ENCODE peak calls at places on chromosomes 7 and 10, in six cellular contexts. E, F, H, P, I and J are unnamed samples.

GRCh38 chr10:51389415-51390342 is 309.7 kb downstream of the CSTF2T start:
- DNase-seq in F (peak; percentile 75), I (peak; percentile 59), H (peak; percentile 44), E (peak; percentile 68), P (peak; percentile 57), J (peak; percentile 99)

GRCh38 chr7:135514856-135515255 is 5.0 kb upstream of the CNOT4 start:
- DNase-seq in P (no peak), I (no peak), F (no peak), E (no peak), H (no peak), J (no peak)

GRCh38 chr10:3660753-3661152 is 124.3 kb downstream of the KLF6 start:
- DNase-seq in E (no peak), I (no peak), F (no peak), H (no peak), P (peak; percentile 98), J (no peak)

GRCh38 chr10:19819419-19820033 is 3.3 kb downstream of the PLXDC2 start:
- DNase-seq in F (no peak), P (peak; percentile 88), E (no peak), I (peak; percentile 75), H (peak; percentile 31), J (peak; percentile 43)

GRCh38 chr7:1670894-1671875 is 1.1 kb downstream of the ELFN1 start:
- DNase-seq in I (no peak), H (no peak), P (no peak), E (peak; percentile 31), F (peak; percentile 47), J (no peak)

GRCh38 chr10:63765126-63765525 is 243.9 kb downstream of the REEP3 start:
- DNase-seq in I (peak; percentile 41), E (no peak), F (no peak), H (no peak), P (no peak), J (peak; percentile 4)

GRCh38 chr7:137606061-137606674 is 240.6 kb downstream of the DGKI start:
- DNase-seq in H (no peak), E (no peak), I (peak; percentile 65), P (peak; percentile 94), F (no peak), J (peak; percentile 71)

GRCh38 chr7:139543801-139544603 is 20.5 kb downstream of the CLEC2L start:
- DNase-seq in I (no peak), H (no peak), E (peak; percentile 65), F (no peak), P (no peak), J (no peak)

GRCh38 chr10:98556061-98556460 is 109.3 kb upstream of the HPS1 start:
- DNase-seq in I (peak; percentile 58), H (no peak), E (no peak), F (no peak), P (no peak), J (no peak)

GRCh38 chr7:157307534-157307838 is 29.3 kb upstream of the DNAJB6 start:
- DNase-seq in I (no peak), E (no peak), F (no peak), P (no peak), H (no peak), J (no peak)

GRCh38 chr7:151274936-151275812 is 26.7 kb upstream of the SMARCD3 start:
- DNase-seq in I (no peak), H (no peak), E (no peak), P (no peak), F (no peak), J (no peak)

GRCh38 chr10:87559392-87559791 is 54.7 kb downstream of the MINPP1 start:
- DNase-seq in I (no peak), H (no peak), F (no peak), E (no peak), P (no peak), J (no peak)

GRCh38 chr10:5094265-5095205 is at the start of gene AKR1C3:
- DNase-seq in P (peak; percentile 31), I (peak; percentile 77), E (peak; percentile 60), H (no peak), F (peak; percentile 48), J (peak; percentile 65)

GRCh38 chr7:117247809-117248208 is 75.0 kb downstream of the WNT2 start:
- DNase-seq in I (peak; percentile 28), P (no peak), E (no peak), F (no peak), H (no peak), J (peak; percentile 48)

GRCh38 chr7:117250801-117251200 is 72.1 kb downstream of the WNT2 start:
- DNase-seq in H (no peak), I (peak; percentile 18), F (no peak), E (no peak), P (no peak), J (peak; percentile 86)

GRCh38 chr7:117250245-117250644 is 72.6 kb downstream of the WNT2 start:
- DNase-seq in F (no peak), I (no peak), P (no peak), H (no peak), E (no peak), J (no peak)

GRCh38 chr7:117248810-117249209 is 74.0 kb downstream of the WNT2 start:
- DNase-seq in I (peak; percentile 61), P (no peak), E (no peak), F (no peak), H (no peak), J (peak; percentile 71)

DNA sequence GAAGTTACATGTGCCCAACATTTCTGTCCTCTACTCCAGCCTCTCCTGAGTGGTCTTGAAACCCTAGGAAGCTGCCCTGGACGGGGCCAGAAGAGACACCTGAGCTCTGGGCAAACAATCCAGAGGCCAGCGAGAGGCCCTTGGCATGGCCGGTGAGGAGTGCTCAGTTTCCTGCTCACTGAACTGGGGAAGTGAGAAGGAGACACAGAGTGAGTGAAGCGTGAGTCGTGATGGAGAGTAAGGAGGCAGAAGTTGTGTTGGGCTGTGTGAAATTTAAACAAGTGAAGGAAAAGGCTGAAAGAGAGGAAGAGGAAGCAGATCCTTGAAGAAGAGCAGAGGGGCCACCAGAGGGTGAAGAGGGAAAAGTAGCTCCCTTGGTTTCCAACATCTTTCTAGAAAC is 73.2 kb downstream of the WNT2 start:
- DNase-seq in F (no peak), I (no peak), E (no peak), H (no peak), P (no peak), J (peak; percentile 30)
- H3K14ac ChIP-seq in F (no peak overlapping the region), I (no peak overlapping the region), E (no peak overlapping the region), H (no peak overlapping the region), P (no peak overlapping the region), J (peak overlapping the region; percentile 96)

DNA sequence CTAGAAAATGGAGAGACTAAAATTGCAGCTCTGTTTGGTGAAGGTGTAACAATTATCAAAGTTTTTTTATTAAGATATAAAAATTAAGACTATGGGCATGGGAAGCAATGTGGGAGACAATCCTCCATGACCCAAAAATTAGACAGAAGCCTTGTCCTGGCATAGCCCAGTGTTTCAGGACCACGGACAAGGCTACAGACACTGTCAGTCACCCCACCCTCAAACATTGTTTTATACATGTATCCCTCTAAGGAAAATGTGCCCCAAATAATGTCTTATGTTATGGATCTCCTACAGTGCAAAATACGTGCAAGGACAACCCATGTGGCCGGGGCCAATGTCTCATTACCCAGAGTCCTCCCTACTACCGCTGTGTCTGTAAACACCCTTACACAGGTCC is 24.0 kb downstream of the HABP2 start:
- DNase-seq in P (peak; percentile 28), I (peak; percentile 20), E (no peak), F (peak; percentile 53), H (peak; percentile 35), J (peak; percentile 12)
- H3K14ac ChIP-seq in P (no peak overlapping the region), I (no peak overlapping the region), E (no peak overlapping the region), F (no peak overlapping the region), H (no peak overlapping the region), J (no peak overlapping the region)

DNA sequence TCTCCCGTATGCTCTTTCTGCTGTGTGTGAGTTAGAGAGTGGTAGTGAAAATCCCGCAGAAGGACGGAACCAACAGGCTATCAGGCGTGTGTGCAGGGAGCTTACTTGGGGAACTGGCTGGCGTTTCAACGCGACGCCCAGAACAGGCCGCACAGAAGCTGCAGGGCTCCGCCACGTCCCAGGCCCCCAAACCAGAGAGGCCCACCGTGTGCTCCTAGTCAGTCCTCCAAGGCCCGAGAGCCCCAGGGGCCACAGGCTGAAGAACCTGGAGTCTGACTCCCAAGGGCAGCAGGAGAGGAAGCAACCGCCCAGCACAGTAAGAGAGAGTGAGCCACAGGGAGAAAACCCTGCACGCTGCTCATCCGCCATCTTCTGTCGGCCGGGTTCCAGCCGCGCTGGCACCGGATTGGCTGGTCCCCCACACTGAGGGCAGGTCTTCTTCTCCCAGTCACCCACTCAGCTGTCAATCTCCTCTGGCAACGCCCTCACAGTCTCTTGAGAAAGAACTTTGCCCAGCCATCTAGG is 730.6 kb upstream of the VSTM2A start:
- DNase-seq in P (peak; percentile 48), I (no peak), H (no peak), F (no peak), E (no peak), J (no peak)
- H3K14ac ChIP-seq in P (no peak overlapping the region), I (no peak overlapping the region), H (no peak overlapping the region), F (no peak overlapping the region), E (no peak overlapping the region), J (no peak overlapping the region)

GRCh38 chr7:149238051-149238450 is 1.4 kb upstream of the ZNF212 start:
- DNase-seq in F (no peak), I (no peak), P (peak; percentile 97), E (no peak), H (no peak), J (peak; percentile 37)
- H3K14ac ChIP-seq in F (no peak overlapping the region), I (no peak overlapping the region), P (no peak overlapping the region), E (no peak overlapping the region), H (no peak overlapping the region), J (peak overlapping the region; percentile 8)

GRCh38 chr10:27155073-27155754 is at the start of gene MASTL:
- DNase-seq in E (peak; percentile 84), I (peak; percentile 97), H (peak; percentile 91), F (peak; percentile 91), P (peak; percentile 97), J (peak; percentile 95)

GRCh38 chr10:27153325-27153724 is 859 bp downstream of the YME1L1 start:
- DNase-seq in E (no peak), P (no peak), I (no peak), F (no peak), H (no peak), J (no peak)

GRCh38 chr10:27152687-27153086 is 1.5 kb downstream of the YME1L1 start:
- DNase-seq in H (no peak), E (no peak), F (no peak), I (no peak), P (no peak), J (no peak)

GRCh38 chr10:27157150-27157549 is 2.0 kb downstream of the MASTL start:
- DNase-seq in E (no peak), F (no peak), H (no peak), P (peak; percentile 37), I (no peak), J (no peak)

DNA sequence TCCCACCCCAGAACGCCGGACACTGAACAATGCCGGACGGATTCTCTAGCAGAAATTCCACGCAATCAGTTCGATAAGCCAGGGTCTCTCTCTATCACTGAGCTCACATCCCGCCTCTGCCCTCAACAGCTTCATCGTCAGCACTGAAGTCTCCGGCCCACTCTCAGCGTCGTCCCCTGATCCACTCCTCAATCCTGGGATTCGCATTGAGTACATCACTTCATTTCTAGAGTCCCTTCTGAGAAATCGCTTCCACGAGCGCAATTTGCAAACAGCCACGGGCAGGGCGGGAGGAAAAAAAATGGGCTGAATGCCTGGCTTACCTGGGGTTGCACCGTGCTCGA is 357 bp downstream of the YME1L1 start:
- DNase-seq in E (no peak), H (peak; percentile 5), F (no peak), P (peak; percentile 39), I (no peak), J (peak; percentile 29)
- H3K14ac ChIP-seq in E (peak overlapping the region; percentile 92), H (no peak overlapping the region), F (no peak overlapping the region), P (peak overlapping the region; percentile 94), I (peak overlapping the region; percentile 21), J (peak overlapping the region; percentile 93)